ENCODE peak calls at places on chromosomes 5 and 9, in four cellular contexts. T is right atrium auricular region, I is tibial artery, B is heart right ventricle. W is an unnamed sample.

GRCh38 chr9:137986268-137987099 is 108.9 kb downstream of the CACNA1B start:
- DNase-seq in B (no peak), I (no peak), T (peak; percentile 23), W (peak; percentile 62)

GRCh38 chr9:134620751-134621557 is 20.6 kb upstream of the COL5A1 start:
- DNase-seq in T (peak; percentile 16), B (no peak), I (no peak), W (peak; percentile 54)

GRCh38 chr9:128412120-128412790 is 8.4 kb upstream of the CERCAM start:
- DNase-seq in I (peak; percentile 43), B (peak; percentile 43), T (no peak), W (no peak)

GRCh38 chr5:116824751-116825438 is 250.3 kb upstream of the SEMA6A start:
- DNase-seq in T (no peak), B (no peak), I (no peak), W (no peak)

GRCh38 chr5:115087951-115088350 is 81.8 kb downstream of the TRIM36 start:
- DNase-seq in I (no peak), T (no peak), B (no peak), W (no peak)

GRCh38 chr5:79318935-79319614 is 83.1 kb downstream of the JMY start:
- DNase-seq in B (no peak), T (no peak), I (no peak), W (no peak)

GRCh38 chr9:6715755-6716643 is 41.8 kb upstream of the KDM4C start:
- DNase-seq in T (no peak), I (peak; percentile 23), B (peak; percentile 70), W (peak; percentile 85)

GRCh38 chr5:133347039-133347438 is 265.3 kb downstream of the FSTL4 start:
- DNase-seq in I (no peak), T (no peak), B (no peak), W (no peak)

GRCh38 chr5:141811287-141812155 is 66.7 kb downstream of the PCDH1 start:
- DNase-seq in I (no peak), T (no peak), B (no peak), W (peak; percentile 68)

GRCh38 chr5:84478603-84479002 is 93.9 kb upstream of the EDIL3 start:
- DNase-seq in B (no peak), I (no peak), T (no peak), W (no peak)

GRCh38 chr5:37047947-37048346 is 171.4 kb downstream of the NIPBL start:
- DNase-seq in I (no peak), B (no peak), T (no peak), W (no peak)

GRCh38 chr5:76290321-76290757 is 112.7 kb upstream of the IQGAP2 start:
- DNase-seq in T (no peak), B (no peak), I (no peak), W (no peak)

GRCh38 chr9:83362341-83362995 is 175.7 kb downstream of the FRMD3 start:
- DNase-seq in B (no peak), T (no peak), I (no peak), W (no peak)

GRCh38 chr5:19638461-19638860 is 349.5 kb downstream of the CDH18 start:
- DNase-seq in I (no peak), B (no peak), T (no peak), W (no peak)

GRCh38 chr9:86943223-86943870 is 4.0 kb downstream of the GAS1 start:
- DNase-seq in B (no peak), T (no peak), I (peak; percentile 33), W (no peak)

DNA sequence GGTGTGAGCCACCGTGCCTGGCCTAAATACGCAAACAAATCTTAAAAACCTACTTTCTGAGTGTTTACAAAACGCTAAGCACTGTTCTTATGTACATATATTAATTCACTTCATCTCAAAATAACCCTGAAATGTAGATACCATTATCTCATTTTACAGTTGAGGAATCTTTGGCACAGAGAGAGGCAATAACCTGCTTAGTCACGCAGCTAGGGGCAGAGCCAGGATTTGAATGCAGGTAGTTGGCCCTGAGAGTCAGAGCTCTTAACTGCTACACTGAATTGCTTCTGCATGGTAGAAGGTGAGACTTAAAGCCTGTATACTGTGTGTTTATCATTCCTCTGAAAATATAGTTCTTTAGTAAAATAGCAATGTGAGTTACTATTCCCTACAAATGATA is 21.9 kb downstream of the ARHGEF37 start:
- DNase-seq in T (no peak), B (no peak), I (no peak), W (no peak)
- H3K4me1 ChIP-seq in T (peaks cover 11% of the 10 kb centered on the region), B (no peaks in the 10 kb centered on the region), I (no peaks in the 10 kb centered on the region), W (no peaks in the 10 kb centered on the region)

GRCh38 chr5:152549709-152550108 is 144.6 kb upstream of the NMUR2 start:
- DNase-seq in T (no peak), I (no peak), B (no peak), W (no peak)
- H3K4me3 ChIP-seq in T (no peak overlapping the region), I (no peak overlapping the region), B (no peak overlapping the region), W (no peak overlapping the region)

GRCh38 chr5:176614805-176615478 is 5.0 kb upstream of the GPRIN1 start:
- DNase-seq in T (no peak), I (no peak), B (no peak), W (no peak)
- H3K27me3 ChIP-seq in T (peaks cover 16% of the 10 kb centered on the region), I (no peaks in the 10 kb centered on the region), B (peaks cover 46% of the 10 kb centered on the region), W (no peaks in the 10 kb centered on the region)

GRCh38 chr5:176651472-176651980 is 4.2 kb downstream of the TSPAN17 start:
- DNase-seq in B (no peak), T (no peak), I (no peak), W (no peak)

GRCh38 chr5:176653986-176654385 is 6.7 kb downstream of the TSPAN17 start:
- DNase-seq in B (no peak), I (no peak), T (no peak), W (no peak)

GRCh38 chr5:176650354-176650884 is 3.1 kb downstream of the TSPAN17 start:
- DNase-seq in I (no peak), B (no peak), T (no peak), W (no peak)

GRCh38 chr5:176653401-176653800 is 6.1 kb downstream of the TSPAN17 start:
- DNase-seq in I (no peak), B (no peak), T (no peak), W (no peak)

DNA sequence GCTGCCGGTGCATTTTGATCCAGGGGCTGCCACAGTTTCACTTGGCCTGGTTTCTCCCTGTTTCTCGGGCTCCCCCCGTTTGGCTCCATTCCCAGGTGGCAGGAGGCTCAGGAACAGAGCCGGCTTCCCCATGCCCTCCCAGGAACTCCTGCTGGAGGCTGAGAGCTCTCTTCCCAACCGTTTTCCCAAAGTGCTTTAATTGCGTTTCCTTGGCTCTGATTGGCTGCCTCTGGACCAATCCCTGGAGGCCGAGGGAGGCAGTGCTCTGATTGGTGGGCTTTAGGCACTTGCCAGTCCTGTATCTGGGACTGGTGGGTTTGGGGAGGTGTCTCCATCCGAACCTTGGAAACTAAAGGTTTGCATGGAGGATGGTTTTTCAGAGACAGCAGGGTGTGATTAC is 4.9 kb downstream of the TSPAN17 start:
- DNase-seq in I (no peak), B (no peak), T (no peak), W (no peak)
- H3K4me1 ChIP-seq in I (no peaks in the 10 kb centered on the region), B (peaks cover 10% of the 10 kb centered on the region), T (peaks cover 16% of the 10 kb centered on the region), W (no peaks in the 10 kb centered on the region)

DNA sequence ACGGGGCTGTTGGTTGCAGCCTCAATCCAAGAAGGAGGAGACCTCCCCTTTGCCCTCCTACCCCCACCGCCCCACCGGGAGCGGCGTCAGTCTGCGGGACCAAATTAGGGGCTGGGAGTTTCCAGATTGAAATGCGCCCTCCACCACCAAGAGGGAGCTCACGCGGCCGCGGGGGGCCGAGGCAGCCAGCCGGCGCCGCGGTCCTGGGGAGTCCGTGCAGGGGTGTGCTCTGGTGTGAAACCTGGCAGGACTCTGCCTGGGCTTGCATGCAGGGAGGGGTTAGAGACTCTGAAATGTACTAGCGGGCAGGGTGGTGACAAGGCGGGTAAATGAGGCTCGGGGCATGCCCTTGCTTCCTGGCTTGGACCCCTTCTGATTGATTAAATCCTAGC is 989 bp upstream of the FBN2 start:
- DNase-seq in B (peak; percentile 24), I (no peak), T (no peak), W (no peak)
- H3K4me3 ChIP-seq in B (peak overlapping the region; percentile 62), I (peak overlapping the region; percentile 44), T (peak overlapping the region; percentile 59), W (peak overlapping the region; percentile 47)

GRCh38 chr9:93343663-93344062 is 107.8 kb upstream of the FAM120A start:
- DNase-seq in B (no peak), I (no peak), T (no peak), W (no peak)

GRCh38 chr9:93345630-93346239 is 105.8 kb upstream of the FAM120A start:
- DNase-seq in I (no peak), B (no peak), T (no peak), W (no peak)

GRCh38 chr9:93346240-93347112 is 105.0 kb upstream of the FAM120A start:
- DNase-seq in B (peak; percentile 25), T (no peak), I (no peak), W (no peak)
- H3K27me3 ChIP-seq in B (peaks cover 4% of the 10 kb centered on the region), T (no peaks in the 10 kb centered on the region), I (no peaks in the 10 kb centered on the region), W (no peaks in the 10 kb centered on the region)

GRCh38 chr5:108264533-108264932 is 117.4 kb downstream of the FBXL17 start:
- DNase-seq in B (no peak), T (no peak), I (no peak), W (no peak)
- H3K4me1 ChIP-seq in B (peaks cover 21% of the 10 kb centered on the region), T (peaks cover under 1% of the 10 kb centered on the region), I (no peaks in the 10 kb centered on the region), W (no peaks in the 10 kb centered on the region)